ENCODE peak calls at places on chromosomes 11 and 22, in eight cellular contexts. O is K562, K is H1, M is GM23338, W is HCT116, H is endothelial cell of umbilical vein, A is HepG2, E is GM12878. T is an unnamed sample.

GRCh38 chr22:46081831-46082210 is 68.5 kb upstream of the PPARA start:
- DNase-seq in E (no peak), O (no peak), W (no peak), K (no peak), M (no peak), H (no peak), A (no peak), T (no peak)

GRCh38 chr11:120125005-120125404 is 12.9 kb downstream of the TRIM29 start:
- DNase-seq in A (peak), O (peak), E (no peak), K (no peak), W (peak), H (no peak), M (no peak), T (no peak)

GRCh38 chr11:65792456-65792855 is 5.6 kb downstream of the OVOL1 start:
- DNase-seq in M (no peak), E (no peak), H (no peak), K (no peak), O (no peak), A (no peak), W (no peak), T (no peak)

GRCh38 chr11:68329993-68330699 is 17.8 kb downstream of the LRP5 start:
- DNase-seq in K (no peak), A (no peak), W (no peak), H (no peak), O (no peak), M (peak), E (no peak), T (no peak)

GRCh38 chr11:110096369-110096976 is 3.3 kb downstream of the ZC3H12C start:
- DNase-seq in M (no peak), E (no peak), W (no peak), O (no peak), A (no peak), H (no peak), K (no peak), T (no peak)

GRCh38 chr11:10026514-10026913 is 267.5 kb downstream of the SBF2 start:
- DNase-seq in O (no peak), A (no peak), M (no peak), H (peak), W (no peak), E (no peak), K (no peak), T (no peak)

GRCh38 chr22:49719046-49719445 is 108.6 kb downstream of the BRD1 start:
- DNase-seq in H (no peak), O (no peak), W (no peak), M (no peak), K (no peak), A (no peak), E (no peak), T (no peak)

GRCh38 chr22:47310601-47311000 is 548.2 kb downstream of the TBC1D22A start:
- DNase-seq in H (no peak), K (no peak), O (no peak), M (no peak), W (peak), E (no peak), A (no peak), T (no peak)

GRCh38 chr22:20641198-20641892 is 132.6 kb upstream of the SERPIND1 start:
- DNase-seq in H (no peak), W (no peak), A (no peak), K (no peak), M (no peak), O (no peak), E (no peak), T (no peak)

GRCh38 chr11:62688481-62688880 is 849 bp downstream of the LRRN4CL start:
- DNase-seq in H (no peak), O (no peak), K (no peak), M (no peak), W (no peak), E (no peak), A (no peak), T (no peak)

GRCh38 chr22:36486619-36487384 is 5.4 kb upstream of the TXN2 start:
- DNase-seq in W (no peak), E (no peak), A (peak), K (peak), H (peak), O (no peak), M (peak), T (no peak)

GRCh38 chr11:11786771-11787170 is 55.0 kb upstream of the USP47 start:
- DNase-seq in O (no peak), W (no peak), K (no peak), E (no peak), H (peak), A (no peak), M (peak), T (no peak)

GRCh38 chr11:115104851-115105453 is 399.3 kb downstream of the CADM1 start:
- DNase-seq in K (no peak), E (no peak), H (no peak), O (no peak), M (no peak), W (no peak), A (no peak), T (no peak)

DNA sequence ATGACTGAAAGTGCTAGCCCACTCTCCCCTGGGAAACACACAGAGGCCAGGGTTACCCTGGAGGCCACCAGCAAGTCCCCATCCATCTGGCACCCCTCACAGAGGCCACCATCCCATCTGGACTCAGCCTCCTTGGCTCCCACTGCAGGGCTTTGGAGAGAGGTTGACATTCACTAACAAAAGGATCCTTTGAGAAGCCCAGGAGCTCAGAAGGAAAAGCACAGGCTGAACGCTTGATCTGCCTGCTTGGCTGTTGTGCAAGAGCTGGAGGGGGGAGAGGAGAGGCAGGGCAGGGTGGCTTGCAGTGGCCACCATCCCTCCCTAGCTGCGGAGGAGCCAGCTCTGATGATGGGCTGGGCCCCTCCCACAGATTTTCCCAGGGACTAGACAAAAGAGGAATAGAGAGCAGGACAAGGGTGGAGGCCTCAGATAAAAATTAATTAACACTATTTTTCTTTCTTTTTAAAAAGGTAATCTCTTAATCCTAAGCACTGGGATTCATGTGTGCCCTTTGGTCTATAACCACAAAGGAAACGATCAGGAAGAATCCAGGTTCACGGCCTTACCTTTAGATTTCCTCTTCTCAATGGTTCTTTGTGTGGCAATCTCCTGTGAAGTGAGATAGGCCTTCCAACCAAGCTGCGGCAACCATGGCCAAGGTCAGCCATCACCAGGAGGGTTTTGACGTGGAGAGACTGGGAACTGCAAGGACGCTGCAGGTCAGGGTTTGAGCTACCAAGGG is 154.7 kb downstream of the BARX2 start:
- DNase-seq in A (peak), H (no peak), M (peak), W (no peak), O (no peak), K (no peak), E (no peak), T (no peak)
- TF ChIP-seq EZH2 in A (no peak), H (no peak), M (no peak), W (no peak), O (no peak), K (no peak), E (no peak), T (no peak)

DNA sequence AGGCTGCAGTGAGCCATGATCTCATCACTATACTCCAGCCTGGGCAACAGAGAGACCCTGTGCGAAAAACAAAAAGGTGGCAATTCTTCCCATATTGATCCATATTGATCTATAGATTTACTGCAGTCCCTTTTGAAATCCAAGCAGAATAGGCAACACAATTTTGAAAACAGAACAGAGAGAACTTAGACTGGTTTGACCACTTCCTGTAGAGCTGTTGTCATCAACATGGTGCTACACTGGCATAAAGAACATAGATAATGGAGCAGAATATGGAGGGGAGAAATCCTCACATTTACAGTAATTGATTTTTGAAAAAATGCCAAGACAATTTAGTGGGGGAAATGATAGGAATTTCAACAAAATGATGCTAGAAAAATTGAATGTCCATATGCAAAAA is 34.1 kb downstream of the GRK3 start:
- DNase-seq in O (no peak), E (no peak), M (no peak), H (no peak), A (no peak), K (no peak), W (no peak), T (no peak)
- TF ChIP-seq POLR2AphosphoS5 in O (no peak), E (no peak), M (no peak), H (no peak), A (no peak), K (no peak), W (no peak), T (no peak)

GRCh38 chr11:76208829-76209670 is 2.7 kb upstream of the WNT11 start:
- DNase-seq in E (no peak), W (no peak), A (peak), M (peak), O (no peak), H (peak), K (peak), T (no peak)

GRCh38 chr11:76210920-76211851 is 4.9 kb upstream of the WNT11 start:
- DNase-seq in M (peak), K (no peak), A (no peak), H (no peak), W (no peak), O (no peak), E (no peak), T (no peak)

GRCh38 chr11:76208438-76208828 is 2.1 kb upstream of the WNT11 start:
- DNase-seq in H (no peak), O (no peak), M (no peak), K (no peak), A (no peak), W (no peak), E (no peak), T (no peak)

GRCh38 chr11:76209671-76209955 is 3.3 kb upstream of the WNT11 start:
- DNase-seq in H (no peak), A (no peak), W (no peak), O (no peak), K (peak), E (no peak), M (no peak), T (no peak)

GRCh38 chr11:76209956-76210885 is 3.9 kb upstream of the WNT11 start:
- DNase-seq in O (no peak), H (peak), W (no peak), E (no peak), M (peak), A (no peak), K (peak), T (no peak)
- TF ChIP-seq EZH2 in O (no peak), H (peak), W (no peak), E (no peak), M (peak), A (peak), K (peak), T (no peak)

GRCh38 chr11:4496555-4497248 is 14.3 kb downstream of the OR52K1 start:
- DNase-seq in E (no peak), K (no peak), W (no peak), H (no peak), O (no peak), A (no peak), M (no peak), T (no peak)
- TF ChIP-seq POLR2AphosphoS5 in E (no peak), K (no peak), W (no peak), H (no peak), O (no peak), A (no peak), M (no peak), T (no peak)

GRCh38 chr11:20596629-20597129 is 2.7 kb upstream of the SLC6A5 start:
- DNase-seq in O (peak), E (no peak), M (peak), K (no peak), W (no peak), A (no peak), H (no peak), T (no peak)

GRCh38 chr11:20597137-20597923 is 2.1 kb upstream of the SLC6A5 start:
- DNase-seq in A (no peak), W (no peak), O (no peak), H (no peak), M (peak), K (peak), E (no peak), T (no peak)

GRCh38 chr11:20598487-20598886 is 921 bp upstream of the SLC6A5 start:
- DNase-seq in H (no peak), K (no peak), M (no peak), A (no peak), W (no peak), O (no peak), E (no peak), T (no peak)

GRCh38 chr11:20599424-20600346 is at the start of gene SLC6A5:
- DNase-seq in O (peak), M (peak), K (peak), E (no peak), W (no peak), A (peak), H (peak), T (no peak)

DNA sequence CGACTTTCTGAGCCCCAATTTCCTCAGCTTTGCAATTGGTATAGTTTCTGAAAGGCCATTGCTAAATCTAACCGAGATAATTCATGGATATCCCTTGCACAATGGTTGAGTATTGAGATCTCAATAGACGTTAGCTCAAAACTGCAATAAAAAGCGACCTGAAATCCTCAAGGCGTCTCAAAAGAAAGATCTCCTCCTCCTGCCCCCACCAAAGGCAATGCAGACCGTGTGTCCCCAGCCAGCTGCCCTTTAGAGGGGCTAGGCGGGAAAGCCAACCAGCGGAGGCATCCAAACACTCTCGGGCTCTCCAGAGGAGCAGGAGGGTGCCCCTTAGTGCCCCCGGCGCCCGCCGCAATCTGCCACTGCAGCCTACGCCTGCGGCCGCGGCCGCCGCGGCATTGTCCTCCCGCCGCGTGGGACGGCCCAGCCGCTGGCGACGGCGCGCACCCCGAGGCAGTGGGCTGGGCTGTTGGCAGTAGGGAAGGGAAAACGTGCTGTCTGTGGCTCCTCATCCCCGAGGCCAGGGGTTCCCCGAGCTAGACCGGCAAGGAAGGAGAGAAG is 1.4 kb upstream of the SLC6A5 start:
- DNase-seq in A (no peak), K (peak), O (no peak), M (peak), E (no peak), W (no peak), H (no peak), T (no peak)
- TF ChIP-seq EZH2 in A (no peak), K (peak), O (no peak), M (peak), E (no peak), W (no peak), H (peak), T (no peak)

DNA sequence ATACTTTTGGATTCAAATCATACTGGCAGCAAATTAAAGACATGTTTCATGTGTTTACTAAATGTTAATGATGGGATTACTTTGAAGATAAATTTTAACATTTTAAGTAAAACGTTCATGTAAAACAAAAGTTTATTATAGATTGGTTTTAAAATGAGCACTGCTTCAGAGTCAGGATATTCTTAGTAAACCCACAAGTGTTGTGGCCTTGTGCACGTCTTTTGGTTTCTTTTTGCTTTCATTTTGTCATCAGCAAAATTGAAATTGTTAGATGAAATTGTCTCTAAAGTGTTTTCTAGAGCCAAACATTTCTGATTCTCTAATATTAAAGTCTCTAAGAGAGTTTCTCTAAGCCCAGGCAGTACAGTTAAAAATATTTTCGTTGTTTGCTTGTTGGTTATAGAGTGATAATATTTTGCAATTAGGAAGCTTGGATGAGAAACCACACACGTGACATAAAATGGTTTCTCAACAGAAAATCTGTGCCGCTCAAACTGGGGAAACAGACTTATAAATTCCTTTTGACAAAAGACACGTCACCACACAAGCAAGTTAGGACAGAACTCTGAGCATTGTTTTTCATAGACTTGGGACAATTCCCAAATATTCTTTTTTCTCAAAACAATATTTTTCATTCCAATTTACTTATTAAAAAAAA is 164.4 kb downstream of the TEAD1 start:
- DNase-seq in H (no peak), A (no peak), K (no peak), O (no peak), E (no peak), W (no peak), M (no peak), T (no peak)
- TF ChIP-seq POLR2AphosphoS5 in H (no peak), A (no peak), K (no peak), O (no peak), E (no peak), W (no peak), M (no peak), T (no peak)